ENCODE peak calls at places on chromosomes 12 and 14, in eight cellular contexts. O, D, J, W, R, G, P and A are unnamed samples.

GRCh38 chr12:29164477-29165163 is 15.5 kb downstream of the FAR2 start:
- DNase-seq in O (no peak), D (no peak), J (no peak), W (peak; percentile 85), R (no peak), G (no peak), P (no peak), A (peak; percentile 55)

GRCh38 chr12:1838994-1839365 is 18.6 kb downstream of the LRTM2 start:
- DNase-seq in O (no peak), D (no peak), J (peak; percentile 29), W (no peak), R (no peak), G (no peak), P (no peak), A (no peak)

GRCh38 chr12:47378907-47379306 is 299.1 kb upstream of the AMIGO2 start:
- DNase-seq in O (no peak), D (no peak), J (no peak), W (no peak), R (no peak), G (no peak), P (no peak), A (no peak)

GRCh38 chr12:51721281-51721940 is 127.1 kb downstream of the FIGNL2 start:
- DNase-seq in O (peak; percentile 1), D (no peak), J (peak; percentile 50), W (peak; percentile 40), R (no peak), G (no peak), P (peak; percentile 26), A (no peak)

GRCh38 chr12:100061814-100062213 is 77.1 kb upstream of the ANKS1B start:
- DNase-seq in O (no peak), D (no peak), J (no peak), W (peak; percentile 22), R (no peak), G (no peak), P (no peak), A (no peak)

GRCh38 chr14:64255756-64256155 is 38.4 kb downstream of the ESR2 start:
- DNase-seq in O (no peak), D (no peak), J (no peak), W (no peak), R (no peak), G (no peak), P (no peak), A (no peak)

GRCh38 chr12:79935021-79935623 is at the start of gene PPP1R12A:
- DNase-seq in O (peak; percentile 93), D (peak; percentile 99), J (peak; percentile 98), W (peak; percentile 98), R (peak; percentile 94), G (peak; percentile 97), P (peak; percentile 96), A (peak; percentile 83)

GRCh38 chr12:78060186-78060585 is 229.5 kb downstream of the NAV3 start:
- DNase-seq in O (no peak), D (no peak), J (no peak), W (peak; percentile 66), R (peak; percentile 9), G (no peak), P (no peak), A (no peak)

GRCh38 chr12:30546121-30546520 is 149.5 kb downstream of the IPO8 start:
- DNase-seq in O (no peak), D (peak; percentile 7), J (no peak), W (no peak), R (no peak), G (no peak), P (no peak), A (no peak)

GRCh38 chr12:71220295-71220694 is 62.5 kb upstream of the TSPAN8 start:
- DNase-seq in O (no peak), D (no peak), J (no peak), W (no peak), R (no peak), G (no peak), P (no peak), A (no peak)

GRCh38 chr14:55837467-55837866 is 257.5 kb downstream of the KTN1 start:
- DNase-seq in O (no peak), D (no peak), J (no peak), W (no peak), R (no peak), G (no peak), P (no peak), A (no peak)

GRCh38 chr12:104372048-104372720 is 68.6 kb downstream of the EID3 start:
- DNase-seq in O (no peak), D (no peak), J (no peak), W (no peak), R (no peak), G (no peak), P (no peak), A (no peak)

GRCh38 chr12:18546399-18546798 is 191.4 kb downstream of the PLCZ1 start:
- DNase-seq in O (no peak), D (no peak), J (no peak), W (peak; percentile 83), R (no peak), G (no peak), P (no peak), A (no peak)

GRCh38 chr14:59359451-59360124 is 105.6 kb downstream of the GPR135 start:
- DNase-seq in O (no peak), D (no peak), J (no peak), W (no peak), R (no peak), G (peak; percentile 38), P (no peak), A (peak; percentile 26)

GRCh38 chr12:95258146-95258545 is 40.5 kb downstream of the VEZT start:
- DNase-seq in O (no peak), D (no peak), J (no peak), W (no peak), R (no peak), G (no peak), P (no peak), A (no peak)

GRCh38 chr14:75200451-75200850 is 24.0 kb upstream of the TMED10 start:
- DNase-seq in O (no peak), D (no peak), J (peak; percentile 71), W (no peak), R (no peak), G (peak; percentile 75), P (no peak), A (no peak)

GRCh38 chr12:103326190-103326589 is 169.6 kb downstream of the C12orf42 start:
- DNase-seq in O (no peak), D (peak; percentile 14), J (no peak), W (no peak), R (no peak), G (peak; percentile 51), P (no peak), A (no peak)

GRCh38 chr14:34911209-34912150 is 36.3 kb upstream of the BAZ1A start:
- DNase-seq in O (no peak), D (no peak), J (no peak), W (peak; percentile 41), R (no peak), G (no peak), P (no peak), A (no peak)

GRCh38 chr12:114784526-114784925 is 100.6 kb upstream of the TBX3 start:
- DNase-seq in O (no peak), D (no peak), J (no peak), W (no peak), R (no peak), G (no peak), P (no peak), A (no peak)

GRCh38 chr14:100868621-100869370 is 34.7 kb downstream of the RTL1 start:
- DNase-seq in O (no peak), D (no peak), J (peak; percentile 26), W (no peak), R (no peak), G (no peak), P (no peak), A (no peak)

GRCh38 chr14:21408152-21408551 is 24.3 kb upstream of the SUPT16H start:
- DNase-seq in O (no peak), D (no peak), J (no peak), W (peak; percentile 50), R (no peak), G (no peak), P (no peak), A (no peak)

GRCh38 chr12:80293759-80294158 is 150.3 kb upstream of the PTPRQ start:
- DNase-seq in O (no peak), D (no peak), J (no peak), W (no peak), R (no peak), G (peak; percentile 91), P (no peak), A (peak; percentile 43)

GRCh38 chr14:54535126-54535525 is 25.4 kb downstream of the CGRRF1 start:
- DNase-seq in O (no peak), D (no peak), J (no peak), W (peak; percentile 10), R (no peak), G (no peak), P (no peak), A (no peak)

GRCh38 chr12:117210266-117210918 is 20.1 kb upstream of the FBXO21 start:
- DNase-seq in O (no peak), D (no peak), J (no peak), W (no peak), R (no peak), G (no peak), P (no peak), A (no peak)

GRCh38 chr12:124616394-124617343 is 49.3 kb upstream of the NCOR2 start:
- DNase-seq in O (no peak), D (no peak), J (no peak), W (no peak), R (no peak), G (no peak), P (no peak), A (no peak)

GRCh38 chr14:103628221-103628683 is 759 bp upstream of the KLC1 start:
- DNase-seq in O (peak; percentile 24), D (peak; percentile 36), J (peak; percentile 84), W (peak; percentile 77), R (peak; percentile 60), G (no peak), P (peak; percentile 42), A (no peak)

GRCh38 chr14:98826618-98827017 is 445.4 kb downstream of the BCL11B start:
- DNase-seq in O (no peak), D (no peak), J (no peak), W (no peak), R (no peak), G (no peak), P (no peak), A (no peak)

GRCh38 chr12:27615331-27615891 is 80.8 kb upstream of the REP15 start:
- DNase-seq in O (no peak), D (no peak), J (no peak), W (no peak), R (peak; percentile 22), G (no peak), P (no peak), A (no peak)

GRCh38 chr12:109523071-109523470 is 45.6 kb downstream of the UBE3B start:
- DNase-seq in O (no peak), D (no peak), J (no peak), W (no peak), R (no peak), G (peak; percentile 67), P (peak; percentile 35), A (no peak)

GRCh38 chr12:38892090-38892786 is 13.2 kb downstream of the CPNE8 start:
- DNase-seq in O (no peak), D (no peak), J (no peak), W (no peak), R (no peak), G (no peak), P (no peak), A (no peak)

GRCh38 chr12:499837-500458 is 40.2 kb downstream of the B4GALNT3 start:
- DNase-seq in O (no peak), D (no peak), J (no peak), W (no peak), R (no peak), G (no peak), P (no peak), A (no peak)

GRCh38 chr12:52372216-52373154 is 5.2 kb upstream of the KRT85 start:
- DNase-seq in O (no peak), D (peak; percentile 71), J (peak; percentile 80), W (peak; percentile 91), R (peak; percentile 61), G (peak; percentile 77), P (peak; percentile 81), A (no peak)

GRCh38 chr12:54159140-54159539 is 29.6 kb downstream of the SMUG1 start:
- DNase-seq in O (no peak), D (peak; percentile 92), J (no peak), W (no peak), R (no peak), G (peak; percentile 11), P (no peak), A (peak; percentile 7)